ENCODE peak calls at places on chromosome 4, in five cellular contexts. One of them, this sample, is unnamed.

GRCh38 chr4:38449506-38450174 is 214.4 kb upstream of the KLF3 start:
- DNase-seq in SK-N-DZ: no peak
- DNase-seq in progenitor cell of endocrine pancreas: peak
- DNase-seq in aorta: no peak
- DNase-seq in cardiac muscle cell: no peak
- DNase-seq in this sample: no peak

GRCh38 chr4:122901621-122902020 is 20.8 kb downstream of the NUDT6 start:
- DNase-seq in SK-N-DZ: no peak
- DNase-seq in progenitor cell of endocrine pancreas: no peak
- DNase-seq in aorta: no peak
- DNase-seq in cardiac muscle cell: no peak
- DNase-seq in this sample: no peak

GRCh38 chr4:149914521-149915115 is 99.0 kb upstream of the IQCM start:
- DNase-seq in SK-N-DZ: peak
- DNase-seq in progenitor cell of endocrine pancreas: peak
- DNase-seq in aorta: no peak
- DNase-seq in cardiac muscle cell: peak
- DNase-seq in this sample: peak

GRCh38 chr4:26140150-26140898 is 180.5 kb upstream of the RBPJ start:
- DNase-seq in SK-N-DZ: no peak
- DNase-seq in progenitor cell of endocrine pancreas: no peak
- DNase-seq in aorta: no peak
- DNase-seq in cardiac muscle cell: no peak
- DNase-seq in this sample: no peak

GRCh38 chr4:7893539-7893938 is 46.1 kb downstream of the AFAP1 start:
- DNase-seq in SK-N-DZ: no peak
- DNase-seq in progenitor cell of endocrine pancreas: no peak
- DNase-seq in aorta: no peak
- DNase-seq in cardiac muscle cell: no peak
- DNase-seq in this sample: no peak

GRCh38 chr4:185626798-185627197 is 91.5 kb upstream of the PDLIM3 start:
- DNase-seq in SK-N-DZ: no peak
- DNase-seq in progenitor cell of endocrine pancreas: no peak
- DNase-seq in aorta: no peak
- DNase-seq in cardiac muscle cell: no peak
- DNase-seq in this sample: no peak

GRCh38 chr4:53937918-53938317 is 126.5 kb downstream of the CHIC2 start:
- DNase-seq in SK-N-DZ: no peak
- DNase-seq in progenitor cell of endocrine pancreas: no peak
- DNase-seq in aorta: no peak
- DNase-seq in cardiac muscle cell: no peak
- DNase-seq in this sample: peak

GRCh38 chr4:68348577-68348976 is 1.3 kb downstream of the YTHDC1 start:
- DNase-seq in SK-N-DZ: no peak
- DNase-seq in progenitor cell of endocrine pancreas: no peak
- DNase-seq in aorta: no peak
- DNase-seq in cardiac muscle cell: no peak
- DNase-seq in this sample: no peak

GRCh38 chr4:54543088-54543795 is 114.5 kb upstream of the KIT start:
- DNase-seq in SK-N-DZ: no peak
- DNase-seq in progenitor cell of endocrine pancreas: no peak
- DNase-seq in aorta: no peak
- DNase-seq in cardiac muscle cell: no peak
- DNase-seq in this sample: peak

GRCh38 chr4:129377131-129377845 is 281.3 kb downstream of the C4orf33 start:
- DNase-seq in SK-N-DZ: no peak
- DNase-seq in progenitor cell of endocrine pancreas: no peak
- DNase-seq in aorta: no peak
- DNase-seq in cardiac muscle cell: no peak
- DNase-seq in this sample: no peak

GRCh38 chr4:114642173-114642780 is 43.7 kb downstream of the UGT8 start:
- DNase-seq in SK-N-DZ: no peak
- DNase-seq in progenitor cell of endocrine pancreas: no peak
- DNase-seq in aorta: no peak
- DNase-seq in cardiac muscle cell: no peak
- DNase-seq in this sample: no peak

GRCh38 chr4:622996-623913 is 2.1 kb upstream of the PDE6B start:
- DNase-seq in SK-N-DZ: no peak
- DNase-seq in progenitor cell of endocrine pancreas: no peak
- DNase-seq in aorta: peak
- DNase-seq in cardiac muscle cell: no peak
- DNase-seq in this sample: no peak

GRCh38 chr4:158229768-158230167 is 19.5 kb downstream of the TMEM144 start:
- DNase-seq in SK-N-DZ: no peak
- DNase-seq in progenitor cell of endocrine pancreas: no peak
- DNase-seq in aorta: no peak
- DNase-seq in cardiac muscle cell: no peak
- DNase-seq in this sample: no peak

GRCh38 chr4:142549726-142550463 is 296.2 kb downstream of the INPP4B start:
- DNase-seq in SK-N-DZ: no peak
- DNase-seq in progenitor cell of endocrine pancreas: no peak
- DNase-seq in aorta: no peak
- DNase-seq in cardiac muscle cell: peak
- DNase-seq in this sample: peak

GRCh38 chr4:170884965-170885583 is 795.3 kb upstream of the AADAT start:
- DNase-seq in SK-N-DZ: no peak
- DNase-seq in progenitor cell of endocrine pancreas: no peak
- DNase-seq in aorta: no peak
- DNase-seq in cardiac muscle cell: no peak
- DNase-seq in this sample: no peak

GRCh38 chr4:157888281-157888680 is 284.5 kb downstream of the GASK1B start:
- DNase-seq in SK-N-DZ: no peak
- DNase-seq in progenitor cell of endocrine pancreas: no peak
- DNase-seq in aorta: no peak
- DNase-seq in cardiac muscle cell: no peak
- DNase-seq in this sample: no peak

GRCh38 chr4:23484689-23485088 is 405.2 kb downstream of the PPARGC1A start:
- DNase-seq in SK-N-DZ: no peak
- DNase-seq in progenitor cell of endocrine pancreas: no peak
- DNase-seq in aorta: no peak
- DNase-seq in cardiac muscle cell: peak
- DNase-seq in this sample: peak

GRCh38 chr4:183987987-183988392 is 82.9 kb downstream of the STOX2 start:
- DNase-seq in SK-N-DZ: no peak
- DNase-seq in progenitor cell of endocrine pancreas: no peak
- DNase-seq in aorta: peak
- DNase-seq in cardiac muscle cell: peak
- DNase-seq in this sample: peak

GRCh38 chr4:185513489-185514181 is 21.7 kb downstream of the PDLIM3 start:
- DNase-seq in SK-N-DZ: no peak
- DNase-seq in progenitor cell of endocrine pancreas: no peak
- DNase-seq in aorta: no peak
- DNase-seq in cardiac muscle cell: no peak
- DNase-seq in this sample: peak

GRCh38 chr4:124948976-124949597 is 236.6 kb upstream of the ANKRD50 start:
- DNase-seq in SK-N-DZ: no peak
- DNase-seq in progenitor cell of endocrine pancreas: no peak
- DNase-seq in aorta: no peak
- DNase-seq in cardiac muscle cell: no peak
- DNase-seq in this sample: peak

GRCh38 chr4:172149329-172149728 is 336.1 kb downstream of the GALNTL6 start:
- DNase-seq in SK-N-DZ: peak
- DNase-seq in progenitor cell of endocrine pancreas: no peak
- DNase-seq in aorta: no peak
- DNase-seq in cardiac muscle cell: peak
- DNase-seq in this sample: no peak

GRCh38 chr4:145351162-145351561 is 130.5 kb upstream of the SMAD1 start:
- DNase-seq in SK-N-DZ: no peak
- DNase-seq in progenitor cell of endocrine pancreas: no peak
- DNase-seq in aorta: no peak
- DNase-seq in cardiac muscle cell: no peak
- DNase-seq in this sample: no peak

GRCh38 chr4:1364748-1365147 is 17.7 kb downstream of the UVSSA start:
- DNase-seq in SK-N-DZ: no peak
- DNase-seq in progenitor cell of endocrine pancreas: no peak
- DNase-seq in aorta: no peak
- DNase-seq in cardiac muscle cell: no peak
- DNase-seq in this sample: no peak